ENCODE peak calls at places on chromosomes 1 and 21, in four cellular contexts. N, X, A and F are unnamed samples.

GRCh38 chr1:9231648-9232332 is 2.8 kb upstream of the H6PD start:
- DNase-seq in X (no peak), N (no peak), A (no peak), F (no peak)

GRCh38 chr1:54571326-54571725 is 23.3 kb downstream of the ACOT11 start:
- DNase-seq in N (no peak), X (no peak), A (no peak), F (no peak)

GRCh38 chr1:215290018-215290417 is 207.5 kb downstream of the KCNK2 start:
- DNase-seq in X (no peak), N (no peak), A (no peak), F (no peak)

GRCh38 chr1:155873860-155874259 is 14.5 kb downstream of the SYT11 start:
- DNase-seq in N (no peak), A (no peak), X (no peak), F (peak)

GRCh38 chr21:46661211-46661625 is 25.7 kb downstream of the PRMT2 start:
- DNase-seq in N (peak), A (peak), X (no peak), F (no peak)

GRCh38 chr1:109258481-109259466 is 9.4 kb downstream of the CELSR2 start:
- DNase-seq in X (no peak), N (no peak), A (no peak), F (no peak)

GRCh38 chr1:41618066-41618825 is 133.8 kb upstream of the EDN2 start:
- DNase-seq in X (no peak), N (no peak), A (peak), F (no peak)

GRCh38 chr1:101291562-101292035 is 54.8 kb downstream of the S1PR1 start:
- DNase-seq in X (no peak), A (no peak), N (no peak), F (no peak)

GRCh38 chr1:81478217-81478616 is 322.5 kb upstream of the ADGRL2 start:
- DNase-seq in A (no peak), X (no peak), N (no peak), F (no peak)

GRCh38 chr1:226420328-226420727 is 12.4 kb upstream of the PARP1 start:
- DNase-seq in X (no peak), A (no peak), N (no peak), F (no peak)

GRCh38 chr1:23010734-23011449 is 4.8 kb downstream of the TEX46 start:
- DNase-seq in N (no peak), A (no peak), X (peak), F (no peak)

GRCh38 chr1:21317035-21317689 is 26.9 kb upstream of the ECE1 start:
- DNase-seq in A (peak), X (no peak), N (no peak), F (no peak)

GRCh38 chr1:221543529-221544120 is 198.3 kb downstream of the DUSP10 start:
- DNase-seq in A (no peak), X (peak), N (no peak), F (no peak)

GRCh38 chr21:26715116-26715515 is 130.1 kb downstream of the ADAMTS1 start:
- DNase-seq in A (no peak), N (no peak), X (no peak), F (no peak)

GRCh38 chr21:24824209-24824608 is 783.1 kb downstream of the MRPL39 start:
- DNase-seq in X (no peak), N (no peak), A (no peak), F (no peak)

GRCh38 chr1:7295946-7296345 is 475.1 kb upstream of the VAMP3 start:
- DNase-seq in X (no peak), N (no peak), A (no peak), F (no peak)